ENCODE peak calls at places on chromosomes 4 and X, in four cellular contexts. V is GM19239; I is ELF-1; C is activated CD4-positive, alpha-beta T cell treated with anti-CD3 and anti-CD28 coated beads for 24 hours. T is an unnamed sample.

GRCh38 chr4:141339386-141339785 is 118.7 kb downstream of the ZNF330 start:
- DNase-seq in V (no peak), I (no peak), C (no peak), T (no peak)

GRCh38 chr4:67288964-67289363 is 256.3 kb downstream of the CENPC start:
- DNase-seq in V (no peak), I (peak; percentile 52), C (no peak), T (peak; percentile 32)

GRCh38 chrX:111282991-111283390 is 12.7 kb upstream of the CAPN6 start:
- DNase-seq in V (no peak), I (no peak), C (no peak), T (no peak)

GRCh38 chr4:149296503-149296902 is 519.1 kb downstream of the IQCM start:
- DNase-seq in V (no peak), I (no peak), C (no peak), T (peak; percentile 37)

GRCh38 chr4:182826391-182826790 is 90.8 kb downstream of the DCTD start:
- DNase-seq in V (no peak), I (peak; percentile 59), C (no peak), T (no peak)

GRCh38 chr4:72577211-72577610 is 8.2 kb upstream of the ADAMTS3 start:
- DNase-seq in V (no peak), I (no peak), C (no peak), T (no peak)

GRCh38 chr4:3256230-3257124 is 7.5 kb downstream of the MSANTD1 start:
- DNase-seq in V (no peak), I (no peak), C (no peak), T (no peak)

GRCh38 chrX:8748855-8749254 is 16.9 kb upstream of the ANOS1 start:
- DNase-seq in V (no peak), I (peak; percentile 64), C (no peak), T (peak; percentile 47)

GRCh38 chrX:11702420-11702819 is 36.7 kb upstream of the ARHGAP6 start:
- DNase-seq in V (no peak), I (no peak), C (no peak), T (no peak)

GRCh38 chr4:156638332-156638731 is 333.3 kb downstream of the PDGFC start:
- DNase-seq in V (no peak), I (no peak), C (no peak), T (peak; percentile 77)

GRCh38 chrX:134718329-134719317 is 60.4 kb upstream of the PLAC1 start:
- DNase-seq in V (no peak), I (peak; percentile 97), C (no peak), T (peak; percentile 77)

GRCh38 chrX:133792198-133792953 is 193.0 kb downstream of the GPC3 start:
- DNase-seq in V (peak; percentile 25), I (peak; percentile 96), C (peak; percentile 43), T (peak; percentile 84)

GRCh38 chrX:10158279-10158939 is 1.6 kb downstream of the CLCN4 start:
- DNase-seq in V (no peak), I (peak; percentile 84), C (no peak), T (peak; percentile 47)

GRCh38 chr4:54091637-54092404 is 8.1 kb upstream of the GSX2 start:
- DNase-seq in V (no peak), I (peak; percentile 67), C (peak; percentile 64), T (peak; percentile 77)

GRCh38 chr4:88759039-88759631 is 61.5 kb upstream of the NAP1L5 start:
- DNase-seq in V (no peak), I (peak; percentile 38), C (no peak), T (peak; percentile 48)

T was measured in astrocyte of the hippocampus.